ENCODE peak calls at places on chromosome 21, in ten cellular contexts. L, S, J, Q, U, I, K, Y, X and V are unnamed samples.
A peak's percentile ranks its signal among the peaks of the same experiment; 100 is the strongest.

GRCh38 chr21:27425574-27425973 is 458.7 kb upstream of the ADAMTS5 start:
- DNase-seq in Q (no peak), L (no peak), U (no peak), I (no peak), S (no peak), Y (no peak), X (peak; percentile 60), K (no peak), J (no peak), V (no peak)

GRCh38 chr21:45460611-45461368 is 55.8 kb downstream of the COL18A1 start:
- DNase-seq in J (no peak), K (no peak), S (no peak), Y (no peak), I (peak; percentile 72), L (no peak), X (peak; percentile 88), Q (no peak), U (no peak), V (no peak)

GRCh38 chr21:43585924-43586411 is 73.3 kb downstream of the HSF2BP start:
- DNase-seq in Q (peak; percentile 97), L (no peak), Y (peak; percentile 62), S (no peak), I (peak; percentile 75), X (peak; percentile 100), K (peak; percentile 79), J (no peak), U (no peak), V (peak; percentile 26)

GRCh38 chr21:32083175-32083574 is 195.7 kb downstream of the MIS18A start:
- DNase-seq in U (no peak), Q (no peak), J (peak; percentile 56), I (no peak), L (no peak), S (no peak), X (no peak), K (no peak), Y (no peak), V (no peak)

GRCh38 chr21:37531402-37532042 is 164.9 kb downstream of the DYRK1A start:
- DNase-seq in I (no peak), S (no peak), K (peak; percentile 9), X (no peak), U (no peak), J (peak; percentile 64), Q (no peak), Y (no peak), L (no peak), V (no peak)

GRCh38 chr21:42401164-42401563 is 2.5 kb upstream of the UBASH3A start:
- DNase-seq in S (no peak), X (no peak), J (no peak), L (no peak), K (no peak), I (no peak), U (no peak), Y (no peak), Q (no peak), V (no peak)

GRCh38 chr21:16363563-16363962 is 633.8 kb downstream of the USP25 start:
- DNase-seq in U (no peak), Q (no peak), I (no peak), X (no peak), K (no peak), S (no peak), Y (no peak), J (no peak), L (no peak), V (no peak)

GRCh38 chr21:42572906-42573495 is 59.3 kb downstream of the SLC37A1 start:
- DNase-seq in I (no peak), S (no peak), U (no peak), Y (no peak), J (no peak), Q (no peak), X (no peak), L (no peak), K (no peak), V (no peak)

GRCh38 chr21:14826630-14827029 is 238.2 kb downstream of the NRIP1 start:
- DNase-seq in U (no peak), J (no peak), L (no peak), X (no peak), S (no peak), Y (no peak), K (no peak), Q (no peak), I (no peak), V (no peak)

GRCh38 chr21:42182713-42183371 is 36.1 kb upstream of the ABCG1 start:
- DNase-seq in U (no peak), Q (no peak), X (no peak), Y (no peak), S (no peak), L (no peak), I (no peak), K (no peak), J (no peak), V (no peak)

GRCh38 chr21:32565856-32566465 is 19.4 kb downstream of the TCP10L start:
- DNase-seq in Q (no peak), U (no peak), J (no peak), Y (no peak), L (no peak), S (no peak), I (no peak), X (no peak), K (no peak), V (no peak)